ENCODE peak calls at places on chromosomes 6 and 20, in ten cellular contexts. L is heart right ventricle, M is foreskin fibroblast, R is AG04449, F is AG04450, B is GM13977, Y is NB4, P is pancreas, Z is prostate gland, X is H1. A is an unnamed sample.

GRCh38 chr6:26743157-26743821 is 83.7 kb upstream of the ZNF322 start:
- DNase-seq in L (no peak), M (peak; percentile 73), R (peak; percentile 52), F (no peak), B (peak; percentile 1), Y (peak; percentile 0), P (no peak), Z (no peak), X (peak; percentile 80), A (no peak)

GRCh38 chr6:33456156-33456555 is 1.8 kb downstream of the ZBTB9 start:
- DNase-seq in L (no peak), M (no peak), R (no peak), F (no peak), B (no peak), Y (no peak), P (no peak), Z (no peak), X (no peak), A (no peak)

GRCh38 chr20:38340693-38341092 is 5.6 kb upstream of the LBP start:
- DNase-seq in L (no peak), M (no peak), R (no peak), F (no peak), B (no peak), Y (no peak), P (no peak), Z (no peak), X (no peak), A (no peak)

GRCh38 chr6:4319992-4320683 is 184.8 kb upstream of the ECI2 start:
- DNase-seq in L (no peak), M (peak; percentile 11), R (no peak), F (no peak), B (no peak), Y (peak; percentile 69), P (no peak), Z (no peak), X (no peak), A (no peak)

GRCh38 chr6:154868143-154868594 is 126.9 kb upstream of the TIAM2 start:
- DNase-seq in L (no peak), M (peak; percentile 54), R (no peak), F (peak; percentile 34), B (peak; percentile 17), Y (peak; percentile 58), P (no peak), Z (peak; percentile 15), X (no peak), A (no peak)

GRCh38 chr6:69973763-69974162 is 107.4 kb downstream of the COL19A1 start:
- DNase-seq in L (no peak), M (no peak), R (no peak), F (no peak), B (no peak), Y (no peak), P (no peak), Z (no peak), X (no peak), A (no peak)

GRCh38 chr6:57276946-57277345 is 40.5 kb upstream of the PRIM2 start:
- DNase-seq in L (no peak), M (no peak), R (no peak), F (no peak), B (no peak), Y (no peak), P (no peak), Z (no peak), X (no peak), A (no peak)

GRCh38 chr6:166903027-166903426 is 53.3 kb downstream of the RNASET2 start:
- DNase-seq in L (no peak), M (no peak), R (no peak), F (no peak), B (no peak), Y (no peak), P (no peak), Z (no peak), X (no peak), A (no peak)

GRCh38 chr6:89970072-89970471 is 75.8 kb downstream of the GJA10 start:
- DNase-seq in L (no peak), M (no peak), R (no peak), F (no peak), B (no peak), Y (no peak), P (no peak), Z (no peak), X (no peak), A (no peak)

GRCh38 chr20:63942250-63943006 is 13.8 kb downstream of the UCKL1 start:
- DNase-seq in L (peak; percentile 35), M (no peak), R (no peak), F (no peak), B (peak; percentile 67), Y (peak; percentile 50), P (peak; percentile 67), Z (no peak), X (peak; percentile 88), A (no peak)

GRCh38 chr6:132919476-132919875 is 105.1 kb downstream of the RPS12 start:
- DNase-seq in L (peak; percentile 60), M (peak; percentile 91), R (peak; percentile 59), F (peak; percentile 94), B (no peak), Y (no peak), P (no peak), Z (peak; percentile 30), X (no peak), A (no peak)

GRCh38 chr6:113600556-113601339 is 256.4 kb upstream of the MARCKS start:
- DNase-seq in L (no peak), M (no peak), R (no peak), F (no peak), B (no peak), Y (peak; percentile 43), P (no peak), Z (no peak), X (no peak), A (no peak)

GRCh38 chr20:15739056-15739455 is 834.2 kb downstream of the KIF16B start:
- DNase-seq in L (no peak), M (peak; percentile 11), R (no peak), F (no peak), B (no peak), Y (no peak), P (no peak), Z (no peak), X (no peak), A (no peak)

GRCh38 chr6:4732691-4733315 is 43.4 kb upstream of the CDYL start:
- DNase-seq in L (peak; percentile 49), M (peak; percentile 85), R (peak; percentile 79), F (peak; percentile 66), B (no peak), Y (no peak), P (no peak), Z (no peak), X (peak; percentile 64), A (peak; percentile 29)

GRCh38 chr6:50608421-50608820 is 104.9 kb upstream of the TFAP2D start:
- DNase-seq in L (no peak), M (no peak), R (no peak), F (no peak), B (no peak), Y (no peak), P (no peak), Z (no peak), X (no peak), A (no peak)

GRCh38 chr6:50610562-50610961 is 102.8 kb upstream of the TFAP2D start:
- DNase-seq in L (no peak), M (no peak), R (no peak), F (no peak), B (no peak), Y (peak; percentile 4), P (no peak), Z (no peak), X (no peak), A (no peak)
- TF ChIP-seq CTCF in L (no peak), M (no peak), R (no peak), F (no peak), B (peak; percentile 18), Y (no peak), P (no peak), Z (no peak), X (no peak), A (peak; percentile 35)

GRCh38 chr6:74280130-74280692 is 584.2 kb downstream of the CD109 start:
- DNase-seq in L (no peak), M (no peak), R (no peak), F (no peak), B (no peak), Y (no peak), P (no peak), Z (no peak), X (no peak), A (no peak)
- TF ChIP-seq CTCF in L (no peak), M (peak; percentile 34), R (no peak), F (peak; percentile 29), B (no peak), Y (peak; percentile 32), P (no peak), Z (no peak), X (peak; percentile 31), A (no peak)

GRCh38 chr20:24102749-24103148 is 114.2 kb upstream of the GGTLC1 start:
- DNase-seq in L (no peak), M (no peak), R (no peak), F (no peak), B (no peak), Y (no peak), P (no peak), Z (no peak), X (no peak), A (no peak)
- TF ChIP-seq CTCF in L (no peak), M (no peak), R (no peak), F (no peak), B (no peak), Y (no peak), P (no peak), Z (no peak), X (no peak), A (no peak)

DNA sequence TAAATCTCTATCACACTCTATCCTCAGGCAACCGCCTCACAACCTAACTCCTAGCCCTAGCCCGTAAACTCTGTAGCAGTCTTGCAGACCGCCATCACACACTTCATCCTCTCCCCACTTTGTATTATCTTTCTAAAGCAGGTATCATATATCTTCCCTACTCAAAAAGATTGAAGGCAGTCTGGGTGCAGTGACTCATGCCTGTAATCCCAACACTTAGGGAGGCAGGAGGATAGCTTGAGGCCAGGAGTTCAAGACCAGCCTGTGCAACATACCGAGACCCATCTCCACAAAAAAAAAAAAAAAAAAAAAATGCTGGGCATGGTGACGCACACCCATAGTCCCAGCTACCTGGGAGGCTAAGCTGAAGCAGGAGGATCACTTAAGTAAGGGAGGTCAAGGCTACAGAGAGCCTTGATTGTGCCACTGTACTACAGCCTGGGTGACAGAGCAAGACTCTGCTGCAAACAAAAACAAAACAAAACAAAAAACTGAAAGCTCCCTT is 22.9 kb downstream of the RANBP9 start:
- DNase-seq in L (no peak), M (no peak), R (no peak), F (no peak), B (no peak), Y (no peak), P (no peak), Z (no peak), X (no peak), A (no peak)
- TF ChIP-seq CTCF in L (no peak), M (no peak), R (no peak), F (no peak), B (no peak), Y (no peak), P (no peak), Z (no peak), X (no peak), A (no peak)

GRCh38 chr6:66558189-66558588 is 851.2 kb upstream of the EYS start:
- DNase-seq in L (no peak), M (no peak), R (no peak), F (no peak), B (no peak), Y (peak; percentile 44), P (no peak), Z (no peak), X (no peak), A (no peak)
- TF ChIP-seq CTCF in L (no peak), M (no peak), R (no peak), F (peak; percentile 17), B (peak; percentile 35), Y (peak; percentile 38), P (no peak), Z (no peak), X (peak; percentile 17), A (peak; percentile 25)

GRCh38 chr20:33701629-33702450 is 15.7 kb upstream of the E2F1 start:
- DNase-seq in L (no peak), M (no peak), R (no peak), F (no peak), B (no peak), Y (no peak), P (no peak), Z (no peak), X (no peak), A (no peak)
- TF ChIP-seq CTCF in L (no peak), M (no peak), R (no peak), F (no peak), B (no peak), Y (no peak), P (no peak), Z (no peak), X (no peak), A (no peak)